ENCODE peak calls at places on chromosomes 11 and 22, in ten cellular contexts. G, T, M, N, K, R, Z, A, B and S are unnamed samples.

GRCh38 chr22:44448271-44448780 is 49.7 kb downstream of the RTL6 start:
- DNase-seq in N (no peak), R (peak), G (peak), T (peak), Z (no peak), A (peak), B (no peak), K (peak), M (no peak), S (no peak)

GRCh38 chr22:49519117-49519737 is 308.4 kb downstream of the BRD1 start:
- DNase-seq in T (no peak), N (no peak), A (no peak), G (no peak), K (no peak), B (no peak), M (no peak), R (no peak), Z (peak), S (no peak)

GRCh38 chr11:33065445-33066178 is 26.2 kb downstream of the TCP11L1 start:
- DNase-seq in A (peak), N (peak), Z (peak), T (no peak), M (peak), K (peak), R (peak), G (peak), B (peak), S (peak)

GRCh38 chr11:76177250-76177686 is 29.0 kb downstream of the WNT11 start:
- DNase-seq in M (no peak), K (no peak), Z (no peak), T (no peak), R (no peak), A (no peak), B (no peak), N (no peak), G (no peak), S (no peak)

GRCh38 chr11:30392221-30392784 is 69.4 kb downstream of the ARL14EP start:
- DNase-seq in B (no peak), A (no peak), M (no peak), Z (no peak), R (no peak), N (no peak), T (no peak), K (no peak), G (no peak), S (no peak)

GRCh38 chr22:38086001-38086845 is 2.2 kb upstream of the SLC16A8 start:
- DNase-seq in R (no peak), N (no peak), B (no peak), A (no peak), G (no peak), K (no peak), Z (no peak), M (no peak), T (no peak), S (no peak)

GRCh38 chr11:4684631-4685285 is 12.9 kb downstream of the OR51E2 start:
- DNase-seq in T (no peak), G (no peak), K (no peak), A (no peak), M (no peak), B (no peak), Z (no peak), R (no peak), N (no peak), S (no peak)

GRCh38 chr22:48838846-48839730 is 988.6 kb downstream of the BRD1 start:
- DNase-seq in N (no peak), Z (no peak), K (no peak), R (no peak), B (no peak), G (no peak), M (no peak), A (no peak), T (peak), S (no peak)

GRCh38 chr22:45602824-45603301 is 68.8 kb upstream of the ATXN10 start:
- DNase-seq in N (no peak), A (no peak), B (peak), M (no peak), K (no peak), G (no peak), T (no peak), Z (peak), R (no peak), S (no peak)

GRCh38 chr11:57202282-57202681 is 20.5 kb downstream of the LRRC55 start:
- DNase-seq in Z (no peak), T (no peak), R (no peak), M (no peak), N (no peak), B (no peak), G (no peak), A (no peak), K (no peak), S (no peak)

GRCh38 chr11:27718346-27718852 is 18.1 kb upstream of the BDNF start:
- DNase-seq in Z (peak), R (no peak), N (no peak), M (peak), B (peak), A (no peak), G (peak), T (peak), K (no peak), S (no peak)

GRCh38 chr11:103883291-103883690 is 153.1 kb upstream of the DDI1 start:
- DNase-seq in K (no peak), R (no peak), T (no peak), A (no peak), B (no peak), G (no peak), Z (no peak), N (no peak), M (no peak), S (no peak)
- TF ChIP-seq CTCF in K (no peak), R (no peak), T (no peak), A (no peak), B (no peak), G (no peak), Z (no peak), N (no peak), M (no peak), S (no peak)

GRCh38 chr22:19704355-19705015 is 9.8 kb upstream of the SEPTIN5 start:
- DNase-seq in T (no peak), R (peak), M (no peak), N (no peak), B (peak), Z (no peak), A (no peak), G (no peak), K (no peak), S (no peak)

GRCh38 chr22:19707347-19708322 is 6.7 kb upstream of the SEPTIN5 start:
- DNase-seq in R (no peak), A (no peak), G (no peak), K (no peak), T (peak), Z (no peak), N (no peak), B (peak), M (no peak), S (no peak)

GRCh38 chr22:19703869-19704268 is 10.4 kb upstream of the SEPTIN5 start:
- DNase-seq in B (peak), Z (no peak), M (no peak), R (peak), T (peak), K (no peak), G (no peak), N (no peak), A (no peak), S (no peak)

GRCh38 chr22:19706661-19707151 is 7.6 kb upstream of the SEPTIN5 start:
- DNase-seq in T (no peak), M (no peak), R (no peak), G (no peak), N (no peak), Z (no peak), K (no peak), A (no peak), B (no peak), S (no peak)

DNA sequence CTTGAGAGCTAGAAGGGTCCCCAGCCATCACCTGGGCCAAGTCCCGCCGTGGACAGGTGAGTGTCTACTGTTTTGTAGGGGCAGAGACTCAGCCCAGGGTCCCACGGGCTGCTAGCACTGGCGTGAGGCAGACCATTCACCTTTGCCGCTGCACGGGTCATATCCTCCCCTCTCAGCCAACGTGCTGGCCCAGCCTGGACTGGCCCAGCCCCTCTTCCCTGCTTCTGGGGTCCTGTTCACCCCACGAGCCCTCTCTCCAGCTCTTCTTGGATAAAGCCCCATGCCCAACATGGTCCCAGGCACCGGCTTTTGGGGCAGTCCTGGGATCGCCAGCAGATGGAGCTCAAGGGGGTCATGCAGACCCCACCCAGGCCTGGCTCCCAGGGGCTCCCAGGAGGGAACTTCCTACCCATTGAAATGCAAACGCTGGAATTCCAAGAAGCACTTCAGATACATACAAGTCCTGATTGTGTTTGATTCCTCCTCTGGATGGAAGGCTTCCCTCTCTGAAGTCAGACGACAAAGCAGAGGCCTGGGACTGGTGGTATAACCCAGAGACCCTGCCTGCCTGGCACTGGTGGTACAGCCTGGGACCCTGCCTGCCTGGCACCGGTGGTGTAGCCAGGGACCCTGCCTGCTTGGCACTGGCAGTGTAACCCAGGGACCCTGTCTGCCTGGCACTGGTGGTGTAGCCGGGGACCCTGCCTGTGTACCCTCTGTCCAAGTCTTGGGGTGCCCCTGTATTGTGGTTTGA is 8.9 kb upstream of the SEPTIN5 start:
- DNase-seq in K (no peak), M (no peak), T (peak), N (no peak), R (peak), Z (peak), A (no peak), G (no peak), B (peak), S (no peak)
- TF ChIP-seq CTCF in K (no peak), M (peak), T (no peak), N (no peak), R (no peak), Z (peak), A (no peak), G (no peak), B (peak), S (no peak)

GRCh38 chr22:28440517-28441366 is 238.9 kb downstream of the TTC28 start:
- DNase-seq in K (no peak), M (no peak), N (no peak), B (no peak), G (no peak), R (no peak), A (no peak), T (no peak), Z (no peak), S (no peak)
- TF ChIP-seq CTCF in K (no peak), M (no peak), N (no peak), B (no peak), G (peak), R (no peak), A (no peak), T (peak), Z (no peak), S (no peak)

DNA sequence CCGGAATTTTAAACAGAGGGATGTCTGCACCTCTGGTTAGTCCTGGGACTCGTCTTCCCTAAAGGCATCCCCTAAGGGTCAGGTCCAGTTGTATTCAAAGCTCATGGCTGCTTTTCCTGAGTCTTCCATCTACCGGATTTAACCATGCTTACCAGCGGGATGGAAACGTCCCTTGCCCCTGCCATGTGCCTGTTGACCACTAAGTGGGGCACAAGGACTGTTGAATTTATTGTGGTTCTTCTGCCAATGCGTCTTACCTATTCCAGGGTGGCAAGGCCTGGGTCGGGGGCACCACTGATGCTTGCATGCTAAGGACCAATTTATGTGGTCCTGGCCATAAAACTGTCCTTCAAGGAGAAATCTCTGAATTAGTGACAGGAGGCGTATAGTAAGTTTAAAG is 25.6 kb downstream of the ANKRD42 start:
- DNase-seq in R (no peak), N (no peak), A (no peak), G (no peak), B (peak), Z (peak), K (no peak), T (no peak), M (no peak), S (no peak)
- TF ChIP-seq CTCF in R (no peak), N (no peak), A (no peak), G (peak), B (peak), Z (peak), K (no peak), T (no peak), M (peak), S (peak)

DNA sequence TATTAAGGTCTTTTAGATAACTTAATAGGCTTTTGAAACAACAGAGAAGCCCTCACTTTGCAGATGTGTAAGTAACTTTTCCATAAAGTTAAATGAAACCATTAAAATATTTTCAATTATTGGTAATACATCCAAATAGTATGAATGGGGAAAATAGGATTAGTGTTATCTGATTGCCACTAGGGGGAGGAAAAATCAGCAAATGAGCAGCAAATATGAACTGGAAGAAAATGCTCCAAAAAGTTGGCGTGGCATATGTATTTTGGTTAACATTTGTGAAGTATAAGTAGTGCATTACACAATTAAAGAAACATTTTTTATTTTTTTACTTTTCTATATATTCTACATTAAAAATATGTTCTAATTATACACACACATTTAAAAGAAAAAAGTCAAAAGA is 259.8 kb upstream of the ANO5 start:
- DNase-seq in A (no peak), Z (no peak), T (no peak), R (no peak), G (no peak), N (no peak), K (no peak), B (no peak), M (no peak), S (peak)
- TF ChIP-seq CTCF in A (no peak), Z (peak), T (peak), R (no peak), G (no peak), N (no peak), K (no peak), B (peak), M (peak), S (no peak)